ENCODE peak calls at places on chromosomes 3 and 15, in eight cellular contexts. Q, U, S, Y, L, H, V and D are unnamed samples.

GRCh38 chr3:71708478-71709098 is 16.6 kb downstream of the EIF4E3 start:
- DNase-seq in L (no peak), Y (no peak), S (no peak), H (no peak), U (peak; percentile 50), Q (no peak), V (no peak), D (no peak)

GRCh38 chr3:160103397-160103796 is 114.8 kb downstream of the IL12A start:
- DNase-seq in U (no peak), Y (no peak), L (no peak), H (no peak), Q (no peak), S (no peak), V (no peak), D (no peak)

GRCh38 chr3:196227629-196228493 is 11.5 kb downstream of the SLC51A start:
- DNase-seq in V (no peak), S (no peak), Q (no peak), L (peak; percentile 42), H (no peak), Y (peak; percentile 10), U (no peak), D (peak; percentile 81)

GRCh38 chr15:65533057-65533752 is 2.9 kb downstream of the HACD3 start:
- DNase-seq in S (no peak), L (no peak), H (no peak), V (no peak), Y (peak; percentile 36), Q (no peak), U (no peak), D (no peak)

GRCh38 chr3:58899159-58899952 is 150.5 kb downstream of the CFAP20DC start:
- DNase-seq in Y (peak; percentile 20), H (peak; percentile 66), S (no peak), L (peak; percentile 64), U (peak; percentile 54), Q (peak; percentile 47), V (peak; percentile 25), D (peak; percentile 39)

GRCh38 chr15:69794643-69795461 is 302.9 kb downstream of the TLE3 start:
- DNase-seq in L (peak; percentile 78), H (peak; percentile 23), Y (no peak), Q (peak; percentile 62), U (no peak), V (peak; percentile 40), S (no peak), D (peak; percentile 68)

GRCh38 chr3:187616307-187616939 is 53.8 kb downstream of the SST start:
- DNase-seq in H (peak; percentile 34), Y (peak; percentile 63), Q (peak; percentile 66), S (peak; percentile 61), L (no peak), V (no peak), U (peak; percentile 53), D (no peak)

GRCh38 chr3:21750831-21751391 is at the start of gene ZNF385D:
- DNase-seq in Y (peak; percentile 69), L (peak; percentile 76), H (peak; percentile 70), Q (peak; percentile 73), S (no peak), U (peak; percentile 42), V (peak; percentile 17), D (peak; percentile 17)

GRCh38 chr3:54853573-54854404 is 74.1 kb downstream of the LRTM1 start:
- DNase-seq in S (peak; percentile 25), U (peak; percentile 74), V (peak; percentile 65), L (peak; percentile 86), Y (peak; percentile 89), H (peak; percentile 72), Q (peak; percentile 62), D (peak; percentile 89)

GRCh38 chr3:183438749-183439148 is 10.3 kb upstream of the MCF2L2 start:
- DNase-seq in Q (no peak), U (no peak), L (no peak), Y (no peak), H (no peak), S (no peak), V (no peak), D (no peak)

GRCh38 chr15:29669823-29670222 is 152.4 kb downstream of the TJP1 start:
- DNase-seq in S (peak; percentile 69), Y (no peak), H (no peak), V (no peak), U (no peak), Q (peak; percentile 86), L (no peak), D (no peak)

GRCh38 chr15:85475317-85475701 is 94.9 kb downstream of the AKAP13 start:
- DNase-seq in V (no peak), L (no peak), S (no peak), Q (no peak), Y (no peak), U (no peak), H (no peak), D (no peak)

GRCh38 chr15:100095896-100096600 is 245.7 kb downstream of the ADAMTS17 start:
- DNase-seq in U (no peak), S (no peak), H (no peak), Q (peak; percentile 76), L (no peak), Y (no peak), V (no peak), D (no peak)

GRCh38 chr3:58066842-58067241 is 58.6 kb downstream of the FLNB start:
- DNase-seq in Y (no peak), Q (peak; percentile 57), V (no peak), L (no peak), S (no peak), H (no peak), U (no peak), D (no peak)

GRCh38 chr15:36844453-36845094 is 255.8 kb downstream of the MEIS2 start:
- DNase-seq in Y (peak; percentile 30), V (no peak), H (no peak), U (no peak), L (peak; percentile 61), S (peak; percentile 5), Q (peak; percentile 49), D (no peak)

GRCh38 chr3:31250116-31250813 is 282.5 kb upstream of the STT3B start:
- DNase-seq in Y (no peak), S (no peak), U (no peak), Q (peak; percentile 65), V (no peak), H (no peak), L (no peak), D (no peak)

GRCh38 chr3:15108082-15108545 is 9.2 kb upstream of the RBSN start:
- DNase-seq in Y (peak; percentile 86), S (peak; percentile 83), H (peak; percentile 51), Q (peak; percentile 78), U (peak; percentile 79), L (peak; percentile 87), V (peak; percentile 67), D (peak; percentile 69)

GRCh38 chr15:67240235-67241131 is 14.0 kb downstream of the AAGAB start:
- DNase-seq in L (no peak), H (no peak), U (no peak), Y (peak; percentile 30), Q (peak; percentile 40), S (peak; percentile 57), V (no peak), D (no peak)

GRCh38 chr15:92997821-92998220 is 91.2 kb downstream of the RGMA start:
- DNase-seq in U (no peak), H (no peak), Y (no peak), L (no peak), S (no peak), Q (no peak), V (no peak), D (no peak)

GRCh38 chr3:77943598-77943997 is 903.7 kb downstream of the ROBO2 start:
- DNase-seq in S (no peak), L (no peak), V (no peak), Y (no peak), Q (no peak), U (no peak), H (no peak), D (no peak)

GRCh38 chr3:42685891-42686820 is 819 bp downstream of the KLHL40 start:
- DNase-seq in S (no peak), Q (no peak), Y (no peak), H (no peak), U (peak; percentile 39), V (peak; percentile 6), L (peak; percentile 56), D (no peak)

GRCh38 chr15:75339531-75340240 is 3.8 kb downstream of the COMMD4 start:
- DNase-seq in S (no peak), V (no peak), U (no peak), H (no peak), Y (no peak), Q (no peak), L (peak; percentile 59), D (peak; percentile 16)

GRCh38 chr3:134579266-134579665 is 71.6 kb downstream of the KY start:
- DNase-seq in Q (no peak), H (no peak), V (no peak), U (no peak), Y (no peak), L (no peak), S (no peak), D (no peak)

GRCh38 chr3:44001072-44001471 is 240.6 kb upstream of the TOPAZ1 start:
- DNase-seq in V (no peak), Q (peak; percentile 45), U (no peak), L (no peak), H (no peak), Y (no peak), S (no peak), D (no peak)
- H3K4me1 ChIP-seq in V (no peaks in the 10 kb centered on the region), Q (peaks cover 16% of the 10 kb centered on the region), U (peaks cover 36% of the 10 kb centered on the region), L (peaks cover 35% of the 10 kb centered on the region), H (peaks cover 34% of the 10 kb centered on the region), Y (peaks cover 28% of the 10 kb centered on the region), S (peaks cover 61% of the 10 kb centered on the region), D (peaks cover 11% of the 10 kb centered on the region)

DNA sequence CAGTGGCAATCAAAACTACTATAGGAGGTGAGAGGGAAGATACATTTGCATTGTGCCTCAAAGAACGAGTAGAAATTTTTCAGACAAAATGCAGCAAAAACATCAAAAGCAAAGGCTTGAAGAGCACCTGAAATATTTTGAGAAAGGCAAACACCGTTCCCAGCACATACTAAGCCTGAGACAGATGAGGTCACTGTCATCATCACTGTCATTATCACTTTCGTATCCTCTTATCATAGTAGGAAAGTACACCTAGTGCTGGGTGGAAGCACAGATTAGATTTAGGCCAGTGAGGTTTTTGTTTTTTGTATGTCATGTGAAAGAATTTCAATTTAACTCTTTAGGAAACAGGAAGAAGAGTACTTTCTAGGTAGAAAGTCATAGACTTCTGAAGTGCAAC is 222.0 kb downstream of the GABRB3 start:
- DNase-seq in V (no peak), L (no peak), Y (no peak), Q (no peak), S (no peak), H (no peak), U (no peak), D (no peak)
- H3K27ac ChIP-seq in V (no peak overlapping the region), L (no peak overlapping the region), Y (no peak overlapping the region), Q (no peak overlapping the region), S (no peak overlapping the region), H (no peak overlapping the region), U (no peak overlapping the region), D (no peak overlapping the region)

GRCh38 chr15:64163662-64164362 is 990 bp upstream of the PPIB start:
- DNase-seq in S (no peak), V (no peak), U (peak; percentile 75), Y (no peak), Q (no peak), H (no peak), L (no peak), D (no peak)
- H3K4me3 ChIP-seq in S (peak overlapping the region; percentile 33), V (peak overlapping the region; percentile 19), U (peak overlapping the region; percentile 95), Y (peak overlapping the region; percentile 6), Q (peak overlapping the region; percentile 64), H (peak overlapping the region; percentile 92), L (peak overlapping the region; percentile 79), D (peak overlapping the region; percentile 26)

DNA sequence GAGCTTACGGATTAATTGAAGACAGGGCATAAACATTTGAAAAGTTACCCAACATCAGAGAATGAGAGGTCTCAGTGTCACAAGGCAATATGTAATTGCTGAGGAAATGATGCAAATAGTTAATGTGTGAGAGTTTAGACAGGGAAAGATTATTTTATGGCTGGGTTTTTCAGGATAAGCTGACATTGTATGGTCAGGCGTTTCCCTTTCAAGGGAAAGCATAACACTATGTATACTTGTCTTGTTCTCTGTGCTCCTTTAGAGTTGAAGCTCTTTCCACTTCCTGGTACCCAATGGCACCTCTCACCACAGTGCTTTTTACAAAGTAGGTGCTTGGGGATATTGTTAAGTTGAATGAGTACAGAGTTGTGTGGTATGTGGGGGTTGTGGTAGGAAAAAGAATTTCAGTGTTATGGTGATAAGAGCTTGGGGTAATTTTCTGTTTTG is 19.9 kb downstream of the IQGAP1 start:
- DNase-seq in Q (no peak), H (no peak), L (no peak), Y (peak; percentile 12), U (no peak), S (no peak), V (no peak), D (no peak)
- H3K4me1 ChIP-seq in Q (peaks cover 26% of the 10 kb centered on the region), H (peaks cover 89% of the 10 kb centered on the region), L (peaks cover 72% of the 10 kb centered on the region), Y (peaks cover 16% of the 10 kb centered on the region), U (peaks cover 86% of the 10 kb centered on the region), S (peaks cover 63% of the 10 kb centered on the region), V (peaks cover 28% of the 10 kb centered on the region), D (peaks cover 14% of the 10 kb centered on the region)